ENCODE peak calls at places on chromosomes 7 and 10, in ten cellular contexts. One of them, this sample, is unnamed.

GRCh38 chr10:85490431-85490830 is 876.2 kb downstream of the GRID1 start:
- DNase-seq in right lobe of liver: no peak
- DNase-seq in naive thymus-derived CD8-positive, alpha-beta T cell: no peak
- DNase-seq in iPS DF 6.9: no peak
- DNase-seq in thoracic aorta: no peak
- DNase-seq in natural killer cell: no peak
- DNase-seq in cardiac fibroblast: no peak
- DNase-seq in NCI-H748 treated with DMSO at 0.1 percent for 48 hours: peak; percentile 18
- DNase-seq in AG10803: no peak
- DNase-seq in non-pigmented ciliary epithelial cell: no peak
- DNase-seq in this sample: no peak

GRCh38 chr7:76512941-76513816 is 2.8 kb downstream of the UPK3B start:
- DNase-seq in natural killer cell: no peak
- DNase-seq in AG10803: no peak
- DNase-seq in NCI-H748 treated with DMSO at 0.1 percent for 48 hours: no peak
- DNase-seq in iPS DF 6.9: peak; percentile 31
- DNase-seq in naive thymus-derived CD8-positive, alpha-beta T cell: no peak
- DNase-seq in thoracic aorta: no peak
- DNase-seq in right lobe of liver: no peak
- DNase-seq in non-pigmented ciliary epithelial cell: no peak
- DNase-seq in cardiac fibroblast: no peak
- DNase-seq in this sample: no peak

GRCh38 chr7:129184979-129185670 is 3.3 kb upstream of the SMO start:
- DNase-seq in right lobe of liver: no peak
- DNase-seq in thoracic aorta: no peak
- DNase-seq in AG10803: no peak
- DNase-seq in naive thymus-derived CD8-positive, alpha-beta T cell: no peak
- DNase-seq in NCI-H748 treated with DMSO at 0.1 percent for 48 hours: no peak
- DNase-seq in non-pigmented ciliary epithelial cell: no peak
- DNase-seq in cardiac fibroblast: no peak
- DNase-seq in natural killer cell: no peak
- DNase-seq in iPS DF 6.9: no peak
- DNase-seq in this sample: no peak

GRCh38 chr7:2084331-2084730 is 148.4 kb downstream of the MAD1L1 start:
- DNase-seq in non-pigmented ciliary epithelial cell: no peak
- DNase-seq in NCI-H748 treated with DMSO at 0.1 percent for 48 hours: no peak
- DNase-seq in thoracic aorta: no peak
- DNase-seq in AG10803: no peak
- DNase-seq in cardiac fibroblast: no peak
- DNase-seq in right lobe of liver: no peak
- DNase-seq in iPS DF 6.9: no peak
- DNase-seq in naive thymus-derived CD8-positive, alpha-beta T cell: no peak
- DNase-seq in natural killer cell: no peak
- DNase-seq in this sample: no peak

GRCh38 chr10:71359364-71360046 is 37.2 kb upstream of the CDH23 start:
- DNase-seq in iPS DF 6.9: no peak
- DNase-seq in NCI-H748 treated with DMSO at 0.1 percent for 48 hours: no peak
- DNase-seq in cardiac fibroblast: peak; percentile 63
- DNase-seq in non-pigmented ciliary epithelial cell: no peak
- DNase-seq in AG10803: no peak
- DNase-seq in natural killer cell: no peak
- DNase-seq in naive thymus-derived CD8-positive, alpha-beta T cell: no peak
- DNase-seq in thoracic aorta: no peak
- DNase-seq in right lobe of liver: no peak
- DNase-seq in this sample: no peak

GRCh38 chr7:94178247-94178646 is 174.1 kb upstream of the BET1 start:
- DNase-seq in non-pigmented ciliary epithelial cell: no peak
- DNase-seq in cardiac fibroblast: no peak
- DNase-seq in iPS DF 6.9: no peak
- DNase-seq in thoracic aorta: no peak
- DNase-seq in NCI-H748 treated with DMSO at 0.1 percent for 48 hours: no peak
- DNase-seq in AG10803: no peak
- DNase-seq in right lobe of liver: no peak
- DNase-seq in natural killer cell: no peak
- DNase-seq in naive thymus-derived CD8-positive, alpha-beta T cell: no peak
- DNase-seq in this sample: no peak

GRCh38 chr10:96414303-96414702 is 55.5 kb upstream of the OPALIN start:
- DNase-seq in naive thymus-derived CD8-positive, alpha-beta T cell: no peak
- DNase-seq in natural killer cell: no peak
- DNase-seq in right lobe of liver: no peak
- DNase-seq in non-pigmented ciliary epithelial cell: no peak
- DNase-seq in NCI-H748 treated with DMSO at 0.1 percent for 48 hours: no peak
- DNase-seq in iPS DF 6.9: no peak
- DNase-seq in AG10803: no peak
- DNase-seq in cardiac fibroblast: no peak
- DNase-seq in thoracic aorta: no peak
- DNase-seq in this sample: no peak

GRCh38 chr7:106487892-106488291 is 173.1 kb downstream of the CCDC71L start:
- DNase-seq in cardiac fibroblast: no peak
- DNase-seq in right lobe of liver: no peak
- DNase-seq in thoracic aorta: no peak
- DNase-seq in iPS DF 6.9: no peak
- DNase-seq in naive thymus-derived CD8-positive, alpha-beta T cell: no peak
- DNase-seq in NCI-H748 treated with DMSO at 0.1 percent for 48 hours: no peak
- DNase-seq in AG10803: no peak
- DNase-seq in non-pigmented ciliary epithelial cell: no peak
- DNase-seq in natural killer cell: no peak
- DNase-seq in this sample: no peak

GRCh38 chr7:16660702-16661464 is 14.9 kb downstream of the BZW2 start:
- DNase-seq in iPS DF 6.9: no peak
- DNase-seq in thoracic aorta: no peak
- DNase-seq in naive thymus-derived CD8-positive, alpha-beta T cell: no peak
- DNase-seq in NCI-H748 treated with DMSO at 0.1 percent for 48 hours: no peak
- DNase-seq in natural killer cell: no peak
- DNase-seq in AG10803: peak; percentile 73
- DNase-seq in cardiac fibroblast: peak; percentile 48
- DNase-seq in non-pigmented ciliary epithelial cell: no peak
- DNase-seq in right lobe of liver: no peak
- DNase-seq in this sample: no peak

GRCh38 chr7:45185028-45185863 is 27.7 kb downstream of the RAMP3 start:
- DNase-seq in AG10803: no peak
- DNase-seq in iPS DF 6.9: no peak
- DNase-seq in NCI-H748 treated with DMSO at 0.1 percent for 48 hours: no peak
- DNase-seq in naive thymus-derived CD8-positive, alpha-beta T cell: no peak
- DNase-seq in cardiac fibroblast: no peak
- DNase-seq in natural killer cell: no peak
- DNase-seq in right lobe of liver: no peak
- DNase-seq in thoracic aorta: no peak
- DNase-seq in non-pigmented ciliary epithelial cell: no peak
- DNase-seq in this sample: no peak

GRCh38 chr10:115953203-115953602 is 319.8 kb downstream of the GFRA1 start:
- DNase-seq in AG10803: no peak
- DNase-seq in NCI-H748 treated with DMSO at 0.1 percent for 48 hours: no peak
- DNase-seq in iPS DF 6.9: no peak
- DNase-seq in cardiac fibroblast: no peak
- DNase-seq in natural killer cell: no peak
- DNase-seq in thoracic aorta: no peak
- DNase-seq in naive thymus-derived CD8-positive, alpha-beta T cell: no peak
- DNase-seq in non-pigmented ciliary epithelial cell: no peak
- DNase-seq in right lobe of liver: no peak
- DNase-seq in this sample: no peak

GRCh38 chr7:76291346-76292205 is 10.9 kb upstream of the HSPB1 start:
- DNase-seq in thoracic aorta: peak; percentile 81
- DNase-seq in naive thymus-derived CD8-positive, alpha-beta T cell: peak; percentile 89
- DNase-seq in natural killer cell: peak; percentile 78
- DNase-seq in right lobe of liver: peak; percentile 90
- DNase-seq in iPS DF 6.9: peak; percentile 94
- DNase-seq in cardiac fibroblast: peak; percentile 98
- DNase-seq in AG10803: peak; percentile 98
- DNase-seq in non-pigmented ciliary epithelial cell: peak; percentile 95
- DNase-seq in NCI-H748 treated with DMSO at 0.1 percent for 48 hours: peak; percentile 43
- DNase-seq in this sample: peak; percentile 91

GRCh38 chr10:63866747-63867140 is 345.5 kb downstream of the REEP3 start:
- DNase-seq in cardiac fibroblast: peak; percentile 35
- DNase-seq in iPS DF 6.9: no peak
- DNase-seq in non-pigmented ciliary epithelial cell: no peak
- DNase-seq in right lobe of liver: no peak
- DNase-seq in NCI-H748 treated with DMSO at 0.1 percent for 48 hours: no peak
- DNase-seq in naive thymus-derived CD8-positive, alpha-beta T cell: no peak
- DNase-seq in thoracic aorta: no peak
- DNase-seq in natural killer cell: no peak
- DNase-seq in AG10803: no peak
- DNase-seq in this sample: no peak

GRCh38 chr7:4861673-4862072 is at the start of gene PAPOLB:
- DNase-seq in NCI-H748 treated with DMSO at 0.1 percent for 48 hours: no peak
- DNase-seq in naive thymus-derived CD8-positive, alpha-beta T cell: peak; percentile 20
- DNase-seq in right lobe of liver: no peak
- DNase-seq in AG10803: no peak
- DNase-seq in natural killer cell: peak; percentile 66
- DNase-seq in thoracic aorta: no peak
- DNase-seq in cardiac fibroblast: peak; percentile 8
- DNase-seq in non-pigmented ciliary epithelial cell: no peak
- DNase-seq in iPS DF 6.9: no peak
- DNase-seq in this sample: no peak

GRCh38 chr7:131027287-131027773 is 293.3 kb upstream of the KLF14 start:
- DNase-seq in right lobe of liver: no peak
- DNase-seq in thoracic aorta: no peak
- DNase-seq in NCI-H748 treated with DMSO at 0.1 percent for 48 hours: no peak
- DNase-seq in cardiac fibroblast: peak; percentile 63
- DNase-seq in natural killer cell: no peak
- DNase-seq in naive thymus-derived CD8-positive, alpha-beta T cell: no peak
- DNase-seq in AG10803: peak; percentile 99
- DNase-seq in non-pigmented ciliary epithelial cell: peak; percentile 55
- DNase-seq in iPS DF 6.9: no peak
- DNase-seq in this sample: no peak

GRCh38 chr7:104252409-104253134 is 44.8 kb upstream of the ORC5 start:
- DNase-seq in cardiac fibroblast: no peak
- DNase-seq in NCI-H748 treated with DMSO at 0.1 percent for 48 hours: no peak
- DNase-seq in naive thymus-derived CD8-positive, alpha-beta T cell: no peak
- DNase-seq in AG10803: no peak
- DNase-seq in iPS DF 6.9: no peak
- DNase-seq in thoracic aorta: no peak
- DNase-seq in non-pigmented ciliary epithelial cell: no peak
- DNase-seq in right lobe of liver: no peak
- DNase-seq in natural killer cell: no peak
- DNase-seq in this sample: no peak

GRCh38 chr7:2079332-2080068 is 153.2 kb downstream of the MAD1L1 start:
- DNase-seq in cardiac fibroblast: no peak
- DNase-seq in natural killer cell: no peak
- DNase-seq in right lobe of liver: no peak
- DNase-seq in naive thymus-derived CD8-positive, alpha-beta T cell: no peak
- DNase-seq in NCI-H748 treated with DMSO at 0.1 percent for 48 hours: no peak
- DNase-seq in thoracic aorta: no peak
- DNase-seq in AG10803: no peak
- DNase-seq in non-pigmented ciliary epithelial cell: no peak
- DNase-seq in iPS DF 6.9: no peak
- DNase-seq in this sample: no peak

GRCh38 chr10:103556383-103557007 is 63.0 kb downstream of the NEURL1 start:
- DNase-seq in right lobe of liver: no peak
- DNase-seq in natural killer cell: no peak
- DNase-seq in cardiac fibroblast: no peak
- DNase-seq in iPS DF 6.9: no peak
- DNase-seq in NCI-H748 treated with DMSO at 0.1 percent for 48 hours: no peak
- DNase-seq in naive thymus-derived CD8-positive, alpha-beta T cell: no peak
- DNase-seq in non-pigmented ciliary epithelial cell: no peak
- DNase-seq in AG10803: no peak
- DNase-seq in thoracic aorta: no peak
- DNase-seq in this sample: no peak

GRCh38 chr7:108190891-108191290 is 60.7 kb upstream of the LAMB4 start:
- DNase-seq in naive thymus-derived CD8-positive, alpha-beta T cell: no peak
- DNase-seq in NCI-H748 treated with DMSO at 0.1 percent for 48 hours: no peak
- DNase-seq in cardiac fibroblast: peak; percentile 39
- DNase-seq in iPS DF 6.9: no peak
- DNase-seq in right lobe of liver: no peak
- DNase-seq in AG10803: no peak
- DNase-seq in non-pigmented ciliary epithelial cell: no peak
- DNase-seq in natural killer cell: no peak
- DNase-seq in thoracic aorta: no peak
- DNase-seq in this sample: no peak

GRCh38 chr10:86190291-86190690 is 176.3 kb downstream of the GRID1 start:
- DNase-seq in non-pigmented ciliary epithelial cell: no peak
- DNase-seq in natural killer cell: no peak
- DNase-seq in right lobe of liver: no peak
- DNase-seq in naive thymus-derived CD8-positive, alpha-beta T cell: no peak
- DNase-seq in cardiac fibroblast: no peak
- DNase-seq in AG10803: no peak
- DNase-seq in iPS DF 6.9: no peak
- DNase-seq in NCI-H748 treated with DMSO at 0.1 percent for 48 hours: no peak
- DNase-seq in thoracic aorta: no peak
- DNase-seq in this sample: no peak

GRCh38 chr10:86481761-86482160 is 39.8 kb downstream of the WAPL start:
- DNase-seq in natural killer cell: no peak
- DNase-seq in non-pigmented ciliary epithelial cell: no peak
- DNase-seq in AG10803: no peak
- DNase-seq in naive thymus-derived CD8-positive, alpha-beta T cell: no peak
- DNase-seq in iPS DF 6.9: no peak
- DNase-seq in cardiac fibroblast: no peak
- DNase-seq in thoracic aorta: no peak
- DNase-seq in NCI-H748 treated with DMSO at 0.1 percent for 48 hours: no peak
- DNase-seq in right lobe of liver: no peak
- DNase-seq in this sample: no peak

GRCh38 chr7:33807779-33808482 is 97.4 kb upstream of the BMPER start:
- DNase-seq in right lobe of liver: peak; percentile 57
- DNase-seq in non-pigmented ciliary epithelial cell: peak; percentile 69
- DNase-seq in AG10803: peak; percentile 85
- DNase-seq in cardiac fibroblast: peak; percentile 83
- DNase-seq in thoracic aorta: no peak
- DNase-seq in iPS DF 6.9: peak; percentile 55
- DNase-seq in naive thymus-derived CD8-positive, alpha-beta T cell: no peak
- DNase-seq in natural killer cell: no peak
- DNase-seq in NCI-H748 treated with DMSO at 0.1 percent for 48 hours: no peak
- DNase-seq in this sample: peak; percentile 16

GRCh38 chr7:88256906-88257305 is 37.1 kb upstream of the SRI start:
- DNase-seq in non-pigmented ciliary epithelial cell: no peak
- DNase-seq in cardiac fibroblast: peak; percentile 4
- DNase-seq in NCI-H748 treated with DMSO at 0.1 percent for 48 hours: no peak
- DNase-seq in right lobe of liver: no peak
- DNase-seq in iPS DF 6.9: no peak
- DNase-seq in natural killer cell: no peak
- DNase-seq in AG10803: no peak
- DNase-seq in thoracic aorta: no peak
- DNase-seq in naive thymus-derived CD8-positive, alpha-beta T cell: no peak
- DNase-seq in this sample: no peak

GRCh38 chr10:110241407-110241806 is 34.0 kb downstream of the MXI1 start:
- DNase-seq in natural killer cell: no peak
- DNase-seq in AG10803: no peak
- DNase-seq in right lobe of liver: no peak
- DNase-seq in cardiac fibroblast: no peak
- DNase-seq in thoracic aorta: no peak
- DNase-seq in non-pigmented ciliary epithelial cell: no peak
- DNase-seq in NCI-H748 treated with DMSO at 0.1 percent for 48 hours: no peak
- DNase-seq in iPS DF 6.9: no peak
- DNase-seq in naive thymus-derived CD8-positive, alpha-beta T cell: no peak
- DNase-seq in this sample: no peak

GRCh38 chr10:59709472-59710125 is at the start of gene SLC16A9:
- DNase-seq in cardiac fibroblast: peak; percentile 53
- DNase-seq in naive thymus-derived CD8-positive, alpha-beta T cell: no peak
- DNase-seq in natural killer cell: no peak
- DNase-seq in thoracic aorta: no peak
- DNase-seq in iPS DF 6.9: no peak
- DNase-seq in right lobe of liver: peak; percentile 64
- DNase-seq in AG10803: peak; percentile 4
- DNase-seq in NCI-H748 treated with DMSO at 0.1 percent for 48 hours: peak; percentile 21
- DNase-seq in non-pigmented ciliary epithelial cell: no peak
- DNase-seq in this sample: peak; percentile 15

GRCh38 chr7:12683678-12684077 is 3.8 kb upstream of the ARL4A start:
- DNase-seq in right lobe of liver: no peak
- DNase-seq in natural killer cell: no peak
- DNase-seq in iPS DF 6.9: no peak
- DNase-seq in non-pigmented ciliary epithelial cell: no peak
- DNase-seq in cardiac fibroblast: peak; percentile 47
- DNase-seq in thoracic aorta: no peak
- DNase-seq in NCI-H748 treated with DMSO at 0.1 percent for 48 hours: no peak
- DNase-seq in naive thymus-derived CD8-positive, alpha-beta T cell: no peak
- DNase-seq in AG10803: peak; percentile 27
- DNase-seq in this sample: no peak

GRCh38 chr7:127667017-127667670 is 15.2 kb downstream of the SND1 start:
- DNase-seq in AG10803: peak; percentile 38
- DNase-seq in thoracic aorta: no peak
- DNase-seq in naive thymus-derived CD8-positive, alpha-beta T cell: no peak
- DNase-seq in NCI-H748 treated with DMSO at 0.1 percent for 48 hours: no peak
- DNase-seq in right lobe of liver: no peak
- DNase-seq in natural killer cell: no peak
- DNase-seq in cardiac fibroblast: peak; percentile 39
- DNase-seq in non-pigmented ciliary epithelial cell: peak; percentile 31
- DNase-seq in iPS DF 6.9: no peak
- DNase-seq in this sample: no peak

GRCh38 chr10:90111671-90112070 is 410.3 kb downstream of the KIF20B start:
- DNase-seq in non-pigmented ciliary epithelial cell: peak; percentile 43
- DNase-seq in right lobe of liver: no peak
- DNase-seq in cardiac fibroblast: peak; percentile 18
- DNase-seq in AG10803: no peak
- DNase-seq in natural killer cell: no peak
- DNase-seq in NCI-H748 treated with DMSO at 0.1 percent for 48 hours: no peak
- DNase-seq in naive thymus-derived CD8-positive, alpha-beta T cell: no peak
- DNase-seq in thoracic aorta: no peak
- DNase-seq in iPS DF 6.9: no peak
- DNase-seq in this sample: no peak

This sample was measured in GOT3.